ENCODE peak calls at places on chromosomes 13 and 19, in seven cellular contexts. One of them, this sample, is unnamed.

GRCh38 chr13:44417446-44417845 is 43.8 kb downstream of the SERP2 start:
- DNase-seq in endothelial cell of umbilical vein: no peak
- DNase-seq in stomach: no peak
- DNase-seq in breast epithelium: no peak
- DNase-seq in transverse colon: no peak
- DNase-seq in H1: no peak
- DNase-seq in uterus: no peak
- DNase-seq in this sample: no peak

GRCh38 chr13:33634526-33635111 is 183.3 kb upstream of the RFC3 start:
- DNase-seq in uterus: no peak
- DNase-seq in transverse colon: no peak
- DNase-seq in stomach: no peak
- DNase-seq in endothelial cell of umbilical vein: no peak
- DNase-seq in breast epithelium: no peak
- DNase-seq in H1: no peak
- DNase-seq in this sample: no peak

GRCh38 chr13:26699197-26699490 is 61.4 kb downstream of the GPR12 start:
- DNase-seq in uterus: no peak
- DNase-seq in endothelial cell of umbilical vein: no peak
- DNase-seq in stomach: no peak
- DNase-seq in breast epithelium: no peak
- DNase-seq in H1: no peak
- DNase-seq in transverse colon: no peak
- DNase-seq in this sample: no peak

GRCh38 chr13:108176685-108177274 is 38.6 kb downstream of the LIG4 start:
- DNase-seq in endothelial cell of umbilical vein: peak; percentile 18
- DNase-seq in stomach: peak; percentile 31
- DNase-seq in H1: peak; percentile 81
- DNase-seq in uterus: no peak
- DNase-seq in transverse colon: peak; percentile 37
- DNase-seq in breast epithelium: no peak
- DNase-seq in this sample: no peak

GRCh38 chr13:23321534-23322241 is 111.8 kb downstream of the SACS start:
- DNase-seq in breast epithelium: no peak
- DNase-seq in stomach: no peak
- DNase-seq in transverse colon: peak; percentile 17
- DNase-seq in H1: no peak
- DNase-seq in uterus: peak; percentile 56
- DNase-seq in endothelial cell of umbilical vein: peak; percentile 92
- DNase-seq in this sample: no peak

GRCh38 chr13:91078093-91078679 is 269.3 kb upstream of the MIR17HG start:
- DNase-seq in endothelial cell of umbilical vein: peak; percentile 5
- DNase-seq in breast epithelium: no peak
- DNase-seq in H1: no peak
- DNase-seq in uterus: no peak
- DNase-seq in stomach: no peak
- DNase-seq in transverse colon: no peak
- DNase-seq in this sample: no peak

GRCh38 chr13:113393572-113394503 is 29.9 kb upstream of the GRTP1 start:
- DNase-seq in breast epithelium: peak; percentile 48
- DNase-seq in endothelial cell of umbilical vein: peak; percentile 61
- DNase-seq in transverse colon: peak; percentile 83
- DNase-seq in H1: peak; percentile 92
- DNase-seq in stomach: peak; percentile 88
- DNase-seq in uterus: peak; percentile 71
- DNase-seq in this sample: peak; percentile 73

GRCh38 chr19:10404888-10405808 is 1.8 kb upstream of the CDC37 start:
- DNase-seq in endothelial cell of umbilical vein: no peak
- DNase-seq in breast epithelium: no peak
- DNase-seq in uterus: no peak
- DNase-seq in stomach: no peak
- DNase-seq in H1: no peak
- DNase-seq in transverse colon: no peak
- DNase-seq in this sample: no peak

GRCh38 chr13:97600438-97601080 is 166.6 kb downstream of the RAP2A start:
- DNase-seq in transverse colon: no peak
- DNase-seq in breast epithelium: no peak
- DNase-seq in stomach: no peak
- DNase-seq in H1: no peak
- DNase-seq in endothelial cell of umbilical vein: peak; percentile 31
- DNase-seq in uterus: no peak
- DNase-seq in this sample: no peak

GRCh38 chr19:1258161-1258492 is 9.7 kb downstream of the MIDN start:
- DNase-seq in breast epithelium: no peak
- DNase-seq in uterus: no peak
- DNase-seq in transverse colon: no peak
- DNase-seq in endothelial cell of umbilical vein: no peak
- DNase-seq in H1: no peak
- DNase-seq in stomach: no peak
- DNase-seq in this sample: no peak
- TF ChIP-seq POLR2A in breast epithelium: no peak
- TF ChIP-seq POLR2A in uterus: no peak
- TF ChIP-seq POLR2A in transverse colon: no peak
- TF ChIP-seq POLR2A in endothelial cell of umbilical vein: no peak
- TF ChIP-seq POLR2A in H1: no peak
- TF ChIP-seq POLR2A in stomach: no peak
- TF ChIP-seq POLR2A in this sample: no peak

DNA sequence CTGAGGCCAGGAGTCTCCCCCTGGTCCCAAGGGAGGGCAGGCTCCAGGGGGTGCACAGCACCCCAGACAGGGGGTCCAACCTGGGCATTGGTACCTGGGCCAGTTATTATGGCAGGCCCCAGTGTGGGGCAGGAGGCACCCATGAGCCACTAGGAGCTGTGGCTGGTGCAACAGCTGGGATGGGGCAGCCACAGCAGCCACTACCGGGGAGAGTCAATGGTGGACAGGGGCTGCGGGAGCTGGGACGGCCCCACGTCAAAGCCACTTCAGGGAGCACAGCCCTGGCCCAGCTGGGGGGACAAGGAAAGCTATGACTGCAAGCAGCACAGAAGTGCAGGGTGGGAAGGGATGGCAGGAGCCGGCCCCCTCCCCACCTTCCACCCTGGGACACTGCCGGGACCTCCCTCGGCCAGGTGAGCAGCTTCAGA is 5.6 kb downstream of the C19orf25 start:
- DNase-seq in transverse colon: no peak
- DNase-seq in stomach: no peak
- DNase-seq in uterus: no peak
- DNase-seq in breast epithelium: no peak
- DNase-seq in endothelial cell of umbilical vein: no peak
- DNase-seq in H1: no peak
- DNase-seq in this sample: no peak
- TF ChIP-seq POLR2A in transverse colon: no peak
- TF ChIP-seq POLR2A in stomach: no peak
- TF ChIP-seq POLR2A in uterus: no peak
- TF ChIP-seq POLR2A in breast epithelium: no peak
- TF ChIP-seq POLR2A in endothelial cell of umbilical vein: no peak
- TF ChIP-seq POLR2A in H1: no peak
- TF ChIP-seq POLR2A in this sample: no peak

DNA sequence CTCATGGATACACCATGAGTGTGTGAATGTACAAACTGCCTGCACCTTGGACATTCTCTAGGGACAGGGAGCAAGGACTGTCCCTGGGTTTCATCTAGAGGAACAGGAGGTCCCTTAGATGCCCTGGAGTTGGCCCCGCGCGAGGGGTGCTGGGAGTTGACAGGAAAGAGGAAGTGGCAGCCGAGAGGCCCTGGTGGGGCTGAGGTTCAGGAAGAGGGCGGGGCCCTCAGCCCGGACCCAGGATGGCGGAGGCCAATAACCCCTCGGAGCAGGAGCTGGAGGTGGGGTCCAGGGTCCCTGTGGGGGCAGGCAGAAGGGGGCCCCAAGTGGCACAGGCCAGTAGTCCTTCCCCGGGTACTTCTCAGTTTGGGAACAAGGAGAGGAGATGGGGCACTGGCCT is 6.9 kb downstream of the PKN1 start:
- DNase-seq in breast epithelium: no peak
- DNase-seq in uterus: no peak
- DNase-seq in transverse colon: peak; percentile 79
- DNase-seq in stomach: peak; percentile 72
- DNase-seq in endothelial cell of umbilical vein: peak; percentile 33
- DNase-seq in H1: no peak
- DNase-seq in this sample: no peak
- TF ChIP-seq POLR2A in breast epithelium: no peak
- TF ChIP-seq POLR2A in uterus: no peak
- TF ChIP-seq POLR2A in transverse colon: no peak
- TF ChIP-seq POLR2A in stomach: no peak
- TF ChIP-seq POLR2A in endothelial cell of umbilical vein: no peak
- TF ChIP-seq POLR2A in H1: no peak
- TF ChIP-seq POLR2A in this sample: no peak

GRCh38 chr19:48393196-48393558 is 291 bp upstream of the GRIN2D start:
- DNase-seq in uterus: no peak
- DNase-seq in H1: no peak
- DNase-seq in stomach: no peak
- DNase-seq in endothelial cell of umbilical vein: no peak
- DNase-seq in breast epithelium: no peak
- DNase-seq in transverse colon: no peak
- DNase-seq in this sample: no peak

GRCh38 chr19:48391100-48392005 is at the start of gene KDELR1:
- DNase-seq in endothelial cell of umbilical vein: peak; percentile 75
- DNase-seq in uterus: peak; percentile 81
- DNase-seq in H1: peak; percentile 97
- DNase-seq in transverse colon: peak; percentile 82
- DNase-seq in stomach: peak; percentile 81
- DNase-seq in breast epithelium: peak; percentile 56
- DNase-seq in this sample: peak; percentile 77

GRCh38 chr19:48393559-48394330 is at the start of gene GRIN2D:
- DNase-seq in endothelial cell of umbilical vein: peak; percentile 26
- DNase-seq in stomach: no peak
- DNase-seq in uterus: no peak
- DNase-seq in H1: peak; percentile 73
- DNase-seq in breast epithelium: no peak
- DNase-seq in transverse colon: peak; percentile 16
- DNase-seq in this sample: no peak

GRCh38 chr19:48386981-48387380 is 4.4 kb downstream of the KDELR1 start:
- DNase-seq in uterus: no peak
- DNase-seq in stomach: no peak
- DNase-seq in endothelial cell of umbilical vein: no peak
- DNase-seq in breast epithelium: no peak
- DNase-seq in H1: no peak
- DNase-seq in transverse colon: no peak
- DNase-seq in this sample: no peak

DNA sequence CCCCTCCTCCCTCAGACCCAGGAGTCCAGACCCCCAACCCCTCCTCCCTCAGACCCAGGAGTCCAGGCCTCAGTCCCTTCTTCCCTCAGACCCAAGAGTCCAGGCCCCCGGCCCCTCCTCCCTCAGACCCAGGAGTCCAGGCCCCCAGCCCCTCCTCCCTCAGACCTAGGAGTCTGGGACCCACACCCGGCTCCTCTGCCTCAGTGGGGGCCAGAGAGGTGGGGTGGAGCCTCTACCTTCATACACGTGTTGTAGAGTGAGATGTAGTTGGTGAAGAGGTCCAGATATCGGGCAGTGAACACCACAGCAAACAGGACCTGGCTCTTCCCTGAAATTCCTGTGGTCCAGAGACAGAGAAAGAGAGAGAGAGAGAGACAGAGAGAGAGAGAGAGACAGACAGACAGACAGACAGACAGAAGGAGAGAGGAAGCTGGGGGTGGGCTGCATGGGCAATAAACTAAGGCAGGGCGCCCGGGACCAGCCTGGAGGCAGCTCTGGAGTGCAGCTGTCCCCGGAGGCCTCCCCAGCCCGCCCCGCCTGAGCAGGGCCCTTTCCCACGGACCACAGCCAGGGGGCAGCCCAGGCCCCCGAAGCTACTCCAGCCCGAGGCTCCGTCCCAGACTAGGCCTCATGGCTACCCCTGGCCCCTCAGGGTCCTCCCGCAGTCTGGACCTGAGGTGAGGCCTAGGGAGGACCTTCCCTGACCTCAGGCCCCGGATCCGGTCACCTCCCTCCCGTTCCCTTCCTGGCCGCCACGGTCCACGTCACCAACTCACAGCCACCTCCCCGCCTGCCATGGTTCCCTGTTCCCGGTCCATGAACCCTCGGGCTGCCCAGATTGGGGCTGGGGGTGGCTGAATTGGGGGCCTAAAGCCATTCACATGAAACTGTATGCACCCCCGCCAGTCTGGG is 907 bp downstream of the KDELR1 start:
- DNase-seq in H1: peak; percentile 84
- DNase-seq in breast epithelium: peak; percentile 50
- DNase-seq in uterus: peak; percentile 61
- DNase-seq in endothelial cell of umbilical vein: peak; percentile 72
- DNase-seq in transverse colon: peak; percentile 75
- DNase-seq in stomach: peak; percentile 70
- DNase-seq in this sample: peak; percentile 52
- TF ChIP-seq POLR2A in H1: no peak
- TF ChIP-seq POLR2A in breast epithelium: no peak
- TF ChIP-seq POLR2A in uterus: no peak
- TF ChIP-seq POLR2A in endothelial cell of umbilical vein: peak; percentile 45
- TF ChIP-seq POLR2A in transverse colon: no peak
- TF ChIP-seq POLR2A in stomach: no peak
- TF ChIP-seq POLR2A in this sample: no peak

GRCh38 chr19:32373614-32374295 is 28.3 kb downstream of the ZNF507 start:
- DNase-seq in H1: no peak
- DNase-seq in endothelial cell of umbilical vein: peak; percentile 96
- DNase-seq in transverse colon: peak; percentile 42
- DNase-seq in stomach: peak; percentile 27
- DNase-seq in uterus: no peak
- DNase-seq in breast epithelium: peak; percentile 63
- DNase-seq in this sample: peak; percentile 86
- TF ChIP-seq POLR2A in H1: no peak
- TF ChIP-seq POLR2A in endothelial cell of umbilical vein: no peak
- TF ChIP-seq POLR2A in transverse colon: no peak
- TF ChIP-seq POLR2A in stomach: no peak
- TF ChIP-seq POLR2A in uterus: no peak
- TF ChIP-seq POLR2A in breast epithelium: no peak
- TF ChIP-seq POLR2A in this sample: no peak

This sample was measured in prostate gland.